ENCODE peak calls at places on chromosomes 16 and 17, in eight cellular contexts. O is breast epithelium, L is heart right ventricle, S is astrocyte, K is MM.1S, R is fibroblast of lung, G is transverse colon, J is Peyer's patch. Q is an unnamed sample.

GRCh38 chr16:19644877-19645276 is 73.2 kb downstream of the KNOP1 start:
- DNase-seq in O (no peak), L (peak; percentile 87), S (no peak), K (no peak), R (no peak), G (no peak), J (no peak), Q (no peak)

GRCh38 chr17:65243838-65244237 is 106.7 kb downstream of the RGS9 start:
- DNase-seq in O (no peak), L (peak; percentile 11), S (peak; percentile 59), K (no peak), R (peak; percentile 72), G (no peak), J (no peak), Q (no peak)

GRCh38 chr16:89970011-89970410 is 21.5 kb downstream of the DEF8 start:
- DNase-seq in O (no peak), L (no peak), S (no peak), K (no peak), R (no peak), G (no peak), J (no peak), Q (peak; percentile 58)

GRCh38 chr17:36514856-36515255 is 19.8 kb downstream of the MYO19 start:
- DNase-seq in O (no peak), L (no peak), S (no peak), K (no peak), R (no peak), G (no peak), J (no peak), Q (no peak)

GRCh38 chr17:44587339-44587738 is 30.1 kb downstream of the FZD2 start:
- DNase-seq in O (no peak), L (peak; percentile 62), S (peak; percentile 98), K (no peak), R (peak; percentile 99), G (no peak), J (no peak), Q (peak; percentile 63)

GRCh38 chr16:57388359-57389086 is 16.0 kb upstream of the CCL17 start:
- DNase-seq in O (no peak), L (no peak), S (no peak), K (no peak), R (no peak), G (no peak), J (no peak), Q (peak; percentile 50)

GRCh38 chr17:51006601-51007000 is 114.1 kb downstream of the SPAG9 start:
- DNase-seq in O (no peak), L (no peak), S (peak; percentile 86), K (no peak), R (peak; percentile 88), G (no peak), J (no peak), Q (no peak)

GRCh38 chr16:56113223-56113622 is 78.1 kb upstream of the GNAO1 start:
- DNase-seq in O (no peak), L (no peak), S (no peak), K (no peak), R (no peak), G (no peak), J (no peak), Q (no peak)

GRCh38 chr16:2966803-2967184 is 2.4 kb upstream of the PAQR4 start:
- DNase-seq in O (no peak), L (no peak), S (no peak), K (no peak), R (no peak), G (peak; percentile 37), J (no peak), Q (peak; percentile 37)

GRCh38 chr17:50439008-50439407 is 13.0 kb downstream of the ACSF2 start:
- DNase-seq in O (no peak), L (no peak), S (no peak), K (no peak), R (no peak), G (no peak), J (peak; percentile 8), Q (no peak)

GRCh38 chr17:40364121-40364861 is at the start of gene GJD3:
- DNase-seq in O (no peak), L (peak; percentile 50), S (no peak), K (no peak), R (no peak), G (no peak), J (no peak), Q (no peak)

GRCh38 chr17:66302761-66303626 is 581 bp downstream of the PRKCA start:
- DNase-seq in O (peak; percentile 57), L (peak; percentile 67), S (peak; percentile 44), K (peak; percentile 50), R (peak; percentile 63), G (peak; percentile 72), J (peak; percentile 85), Q (peak; percentile 90)

GRCh38 chr16:57361384-57361783 is 2.8 kb downstream of the CCL22 start:
- DNase-seq in O (peak; percentile 82), L (no peak), S (no peak), K (no peak), R (no peak), G (no peak), J (no peak), Q (no peak)

GRCh38 chr16:68283840-68284595 is 19.7 kb downstream of the SLC7A6 start:
- DNase-seq in O (no peak), L (no peak), S (no peak), K (peak; percentile 73), R (no peak), G (no peak), J (no peak), Q (no peak)

GRCh38 chr17:33688771-33689170 is 395.7 kb upstream of the ASIC2 start:
- DNase-seq in O (no peak), L (no peak), S (no peak), K (no peak), R (no peak), G (no peak), J (no peak), Q (no peak)

GRCh38 chr17:33687831-33688230 is 394.7 kb upstream of the ASIC2 start:
- DNase-seq in O (no peak), L (no peak), S (no peak), K (no peak), R (no peak), G (no peak), J (no peak), Q (no peak)

GRCh38 chr17:33686171-33686570 is 393.1 kb upstream of the ASIC2 start:
- DNase-seq in O (no peak), L (no peak), S (no peak), K (peak; percentile 13), R (no peak), G (no peak), J (no peak), Q (no peak)

GRCh38 chr17:33682622-33683021 is 389.5 kb upstream of the ASIC2 start:
- DNase-seq in O (no peak), L (no peak), S (no peak), K (no peak), R (no peak), G (no peak), J (no peak), Q (no peak)

GRCh38 chr17:33684714-33685113 is 391.6 kb upstream of the ASIC2 start:
- DNase-seq in O (no peak), L (no peak), S (no peak), K (no peak), R (no peak), G (no peak), J (no peak), Q (no peak)
- H3K4me3 ChIP-seq in O (no peak overlapping the region), L (no peak overlapping the region), S (no peak overlapping the region), K (no peak overlapping the region), R (no peak overlapping the region), G (no peak overlapping the region), J (no peak overlapping the region), Q (no peak overlapping the region)

GRCh38 chr17:81648013-81648706 is 8.2 kb downstream of the PDE6G start:
- DNase-seq in O (no peak), L (no peak), S (no peak), K (no peak), R (no peak), G (no peak), J (no peak), Q (peak; percentile 81)

GRCh38 chr17:81646869-81647600 is 9.3 kb downstream of the PDE6G start:
- DNase-seq in O (no peak), L (no peak), S (no peak), K (no peak), R (no peak), G (no peak), J (no peak), Q (no peak)

GRCh38 chr17:81647640-81648012 is 8.7 kb downstream of the PDE6G start:
- DNase-seq in O (no peak), L (no peak), S (no peak), K (no peak), R (no peak), G (no peak), J (no peak), Q (no peak)

GRCh38 chr17:81644496-81644895 is 7.5 kb downstream of the TSPAN10 start:
- DNase-seq in O (no peak), L (no peak), S (no peak), K (no peak), R (no peak), G (no peak), J (no peak), Q (no peak)

DNA sequence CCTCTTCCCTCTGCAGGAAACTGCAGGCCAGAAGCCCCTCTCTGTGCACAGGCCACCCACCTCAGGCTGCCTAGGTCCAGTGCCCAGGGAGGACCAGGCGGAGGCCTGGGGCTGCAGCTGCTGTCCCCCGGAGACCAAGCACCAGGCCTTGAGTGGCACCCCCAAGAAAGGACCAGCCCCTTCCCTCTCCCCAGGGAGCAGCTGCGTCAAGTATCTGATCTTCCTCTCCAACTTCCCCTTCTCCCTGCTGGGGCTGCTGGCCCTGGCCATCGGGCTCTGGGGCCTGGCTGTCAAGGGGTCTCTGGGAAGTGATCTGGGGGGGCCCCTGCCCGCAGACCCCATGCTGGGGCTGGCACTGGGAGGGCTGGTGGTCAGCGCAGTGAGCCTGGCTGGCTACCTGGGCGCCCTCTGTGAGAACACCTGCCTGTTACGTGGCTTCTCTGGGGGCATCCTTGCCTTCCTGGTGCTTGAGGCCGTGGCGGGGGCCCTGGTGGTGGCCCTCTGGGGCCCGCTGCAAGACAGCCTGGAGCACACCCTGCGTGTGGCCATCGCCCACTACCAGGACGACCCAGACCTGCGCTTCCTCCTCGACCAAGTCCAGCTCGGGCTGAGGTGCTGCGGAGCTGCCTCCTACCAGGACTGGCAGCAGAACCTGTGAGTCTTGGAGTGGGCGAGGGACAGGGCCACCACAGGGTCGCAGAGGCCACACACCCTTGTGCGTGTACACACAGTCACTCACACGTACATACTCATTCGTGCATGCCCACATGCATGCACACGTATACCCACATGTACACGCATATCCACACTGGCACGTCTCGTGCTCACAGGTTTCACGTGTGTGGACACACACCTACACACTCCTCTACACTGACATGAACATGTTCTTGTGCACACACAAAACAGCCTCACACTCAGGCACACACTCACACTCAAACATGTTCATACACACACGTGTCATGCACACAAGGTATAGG is 8.3 kb downstream of the TSPAN10 start:
- DNase-seq in O (no peak), L (no peak), S (no peak), K (no peak), R (no peak), G (no peak), J (no peak), Q (no peak)
- TF ChIP-seq CTCF in O (no peak), L (no peak), S (no peak), K (no peak), R (no peak), G (no peak), J (no peak), Q (no peak)

GRCh38 chr17:37827905-37828304 is 83.0 kb upstream of the HNF1B start:
- DNase-seq in O (no peak), L (no peak), S (no peak), K (no peak), R (no peak), G (no peak), J (no peak), Q (no peak)
- H3K4me1 ChIP-seq in O (no peaks in the 10 kb centered on the region), L (no peaks in the 10 kb centered on the region), S (peaks cover 19% of the 10 kb centered on the region), K (peaks cover 9% of the 10 kb centered on the region), R (peaks cover 10% of the 10 kb centered on the region), G (no peaks in the 10 kb centered on the region), J (no peaks in the 10 kb centered on the region), Q (no peaks in the 10 kb centered on the region)

GRCh38 chr17:2705888-2706795 is 5.4 kb downstream of the CLUH start:
- DNase-seq in O (no peak), L (no peak), S (no peak), K (no peak), R (no peak), G (no peak), J (peak; percentile 44), Q (peak; percentile 48)
- H3K4me3 ChIP-seq in O (no peak overlapping the region), L (peak overlapping the region; percentile 80), S (no peak overlapping the region), K (no peak overlapping the region), R (no peak overlapping the region), G (no peak overlapping the region), J (no peak overlapping the region), Q (no peak overlapping the region)

Q was measured in upper lobe of left lung.